ENCODE peak calls at places on chromosomes 13 and 19, in four cellular contexts. T is tibial nerve, Y is B cell, I is hepatocyte. G is an unnamed sample.

GRCh38 chr13:51258612-51259358 is 36.6 kb downstream of the FAM124A start:
- DNase-seq in I (no peak), T (no peak), Y (no peak), G (no peak)

GRCh38 chr19:48959341-48960239 is 4.9 kb downstream of the BAX start:
- DNase-seq in T (no peak), I (no peak), Y (no peak), G (no peak)

GRCh38 chr13:64782459-64782858 is 2447.7 kb downstream of the PCDH9 start:
- DNase-seq in T (no peak), Y (no peak), I (no peak), G (no peak)

GRCh38 chr19:16714702-16715294 is 4.8 kb upstream of the NWD1 start:
- DNase-seq in Y (peak), T (peak), I (peak), G (peak)

GRCh38 chr13:114004416-114005205 is 30.7 kb upstream of the C13orf46 start:
- DNase-seq in Y (no peak), T (no peak), I (peak), G (no peak)

GRCh38 chr19:17325881-17326594 is 8.6 kb downstream of the ANO8 start:
- DNase-seq in I (no peak), T (peak), Y (no peak), G (no peak)

GRCh38 chr13:48783181-48783630 is 129.5 kb downstream of the CYSLTR2 start:
- DNase-seq in T (peak), Y (no peak), I (peak), G (peak)

GRCh38 chr19:10532457-10532856 is 11.2 kb upstream of the ATG4D start:
- DNase-seq in I (no peak), T (no peak), Y (no peak), G (no peak)

GRCh38 chr19:30521937-30522336 is 149.8 kb downstream of the ZNF536 start:
- DNase-seq in I (no peak), Y (no peak), T (no peak), G (no peak)

GRCh38 chr19:13843104-13843921 is 33.6 kb upstream of the NANOS3 start:
- DNase-seq in Y (no peak), I (peak), T (no peak), G (peak)

GRCh38 chr19:38658462-38659306 is 11.2 kb downstream of the ACTN4 start:
- DNase-seq in I (peak), T (no peak), Y (no peak), G (peak)

GRCh38 chr13:22451345-22451744 is 729.4 kb upstream of the SGCG start:
- DNase-seq in T (no peak), I (peak), Y (no peak), G (no peak)

GRCh38 chr19:29812881-29813275 is 1.1 kb downstream of the CCNE1 start:
- DNase-seq in I (no peak), T (no peak), Y (no peak), G (no peak)

GRCh38 chr13:113596321-113597200 is 12.0 kb downstream of the TFDP1 start:
- DNase-seq in T (no peak), Y (no peak), I (no peak), G (no peak)

GRCh38 chr13:53200075-53200474 is 171.5 kb downstream of the OLFM4 start:
- DNase-seq in T (no peak), Y (no peak), I (no peak), G (no peak)

GRCh38 chr19:15427350-15427700 is 8.5 kb upstream of the AKAP8L start:
- DNase-seq in Y (no peak), I (no peak), T (no peak), G (no peak)

GRCh38 chr13:110648848-110649421 is 33.6 kb downstream of the NAXD start:
- DNase-seq in Y (no peak), I (no peak), T (no peak), G (peak)

GRCh38 chr13:91741925-91742324 is 343.5 kb downstream of the GPC5 start:
- DNase-seq in Y (no peak), T (no peak), I (no peak), G (no peak)

GRCh38 chr13:68168448-68168847 is 938.3 kb upstream of the PCDH9 start:
- DNase-seq in I (no peak), T (no peak), Y (no peak), G (no peak)

GRCh38 chr19:1904385-1905070 is 671 bp upstream of the ADAT3 start:
- DNase-seq in Y (peak), I (peak), T (no peak), G (peak)

GRCh38 chr13:67146523-67147130 is 83.5 kb downstream of the PCDH9 start:
- DNase-seq in I (no peak), Y (no peak), T (no peak), G (no peak)

GRCh38 chr13:45321230-45321629 is 19.8 kb downstream of the TPT1 start:
- DNase-seq in Y (no peak), T (no peak), I (no peak), G (no peak)

GRCh38 chr19:10648360-10648759 is 5.8 kb upstream of the ILF3 start:
- DNase-seq in T (no peak), I (no peak), Y (no peak), G (no peak)

GRCh38 chr19:45528744-45529453 is 21.6 kb downstream of the VASP start:
- DNase-seq in I (peak), Y (no peak), T (no peak), G (peak)

GRCh38 chr19:42693760-42694350 is 46.4 kb downstream of the PSG3 start:
- DNase-seq in Y (no peak), T (no peak), I (no peak), G (no peak)

GRCh38 chr19:55131421-55131820 is 14.0 kb upstream of the PPP1R12C start:
- DNase-seq in I (no peak), Y (no peak), T (no peak), G (no peak)

GRCh38 chr13:50081106-50081898 is 66.1 kb downstream of the KCNRG start:
- DNase-seq in I (peak), Y (peak), T (no peak), G (peak)

GRCh38 chr19:29525901-29526729 is at the start of gene VSTM2B:
- DNase-seq in T (no peak), Y (no peak), I (no peak), G (no peak)

GRCh38 chr13:79659161-79659560 is 178.2 kb downstream of the NDFIP2 start:
- DNase-seq in Y (no peak), T (no peak), I (no peak), G (no peak)

GRCh38 chr19:33094504-33095067 is 13.6 kb downstream of the GPATCH1 start:
- DNase-seq in T (no peak), I (no peak), Y (no peak), G (peak)

GRCh38 chr19:44634785-44635184 is 8.9 kb upstream of the PVR start:
- DNase-seq in Y (no peak), T (no peak), I (no peak), G (no peak)

GRCh38 chr19:38043649-38044144 is 136.7 kb downstream of the SIPA1L3 start:
- DNase-seq in I (no peak), Y (no peak), T (no peak), G (no peak)

GRCh38 chr19:48746738-48747575 is at the start of gene IZUMO1:
- DNase-seq in I (peak), Y (no peak), T (peak), G (peak)

GRCh38 chr13:111031531-111031961 is 83.6 kb upstream of the ARHGEF7 start:
- DNase-seq in I (no peak), T (no peak), Y (no peak), G (no peak)

GRCh38 chr13:112815871-112816270 is 126.0 kb downstream of the ATP11A start:
- DNase-seq in I (no peak), Y (peak), T (no peak), G (no peak)

GRCh38 chr13:25262261-25262660 is 25.0 kb downstream of the MTMR6 start:
- DNase-seq in T (no peak), I (no peak), Y (no peak), G (no peak)
- TF ChIP-seq CTCF in T (no peak), I (no peak), Y (no peak), G (no peak)

GRCh38 chr19:3276341-3276799 is 51.9 kb downstream of the CELF5 start:
- DNase-seq in I (peak), Y (no peak), T (no peak), G (peak)

GRCh38 chr19:3272952-3273351 is 48.5 kb downstream of the CELF5 start:
- DNase-seq in T (no peak), I (no peak), Y (no peak), G (no peak)

GRCh38 chr19:3274245-3275067 is 50.0 kb downstream of the CELF5 start:
- DNase-seq in T (no peak), Y (no peak), I (no peak), G (no peak)

GRCh38 chr19:3275583-3276340 is 51.3 kb downstream of the CELF5 start:
- DNase-seq in Y (peak), T (no peak), I (peak), G (peak)

DNA sequence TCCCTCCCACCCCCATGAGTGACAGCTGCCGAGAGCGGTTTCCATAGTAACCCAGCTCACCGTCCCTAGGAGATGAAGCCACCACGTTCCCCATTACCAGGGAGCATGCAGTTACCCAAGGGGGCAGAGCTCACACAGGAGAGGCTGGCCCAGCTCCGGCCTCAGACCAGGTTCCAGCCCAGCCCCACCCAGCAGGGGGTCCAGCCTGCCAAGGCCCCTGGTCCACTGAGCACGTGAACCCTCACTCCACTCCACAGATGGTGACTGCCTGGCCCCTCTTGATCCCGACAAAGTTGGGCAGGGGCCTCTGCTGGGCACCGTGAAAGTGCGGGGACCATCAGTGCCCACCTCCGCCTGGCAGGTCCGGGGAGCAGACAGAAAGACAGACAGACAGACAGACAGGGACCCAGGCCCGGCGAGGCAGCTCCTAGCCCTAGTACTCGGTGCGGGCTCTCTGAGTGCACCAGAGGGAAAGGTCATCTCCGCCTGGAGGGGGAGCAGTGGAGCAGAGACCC is 50.7 kb downstream of the CELF5 start:
- DNase-seq in Y (no peak), I (no peak), T (no peak), G (no peak)
- TF ChIP-seq CTCF in Y (peak), I (peak), T (no peak), G (no peak)

GRCh38 chr19:50705422-50706019 is 14.1 kb downstream of the SHANK1 start:
- DNase-seq in I (peak), T (no peak), Y (no peak), G (no peak)
- TF ChIP-seq CTCF in I (peak), T (peak), Y (peak), G (peak)

GRCh38 chr13:44052843-44053607 is 173.3 kb downstream of the LACC1 start:
- DNase-seq in I (peak), Y (no peak), T (no peak), G (no peak)
- TF ChIP-seq CTCF in I (peak), Y (no peak), T (no peak), G (no peak)

DNA sequence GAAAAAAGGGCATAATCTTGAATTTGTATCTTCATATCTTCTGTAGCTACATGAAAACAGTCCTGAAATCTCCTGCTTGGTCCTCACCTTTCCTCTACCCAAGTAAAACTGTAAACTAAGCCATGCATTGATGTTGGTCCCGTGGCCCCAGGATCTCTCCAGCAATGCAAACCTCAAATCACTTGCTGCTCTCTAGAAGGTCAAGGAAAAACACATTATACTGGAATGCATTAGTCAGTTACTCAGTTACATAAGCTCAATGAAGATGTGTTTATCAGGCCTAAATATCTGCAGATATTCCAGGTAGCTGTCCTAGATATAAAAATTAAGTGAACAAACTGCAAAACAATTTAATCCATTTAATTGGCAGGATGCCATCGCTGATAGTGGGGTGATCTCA is 261.8 kb downstream of the ABCC4 start:
- DNase-seq in Y (no peak), I (no peak), T (no peak), G (no peak)
- TF ChIP-seq CTCF in Y (no peak), I (no peak), T (no peak), G (no peak)

DNA sequence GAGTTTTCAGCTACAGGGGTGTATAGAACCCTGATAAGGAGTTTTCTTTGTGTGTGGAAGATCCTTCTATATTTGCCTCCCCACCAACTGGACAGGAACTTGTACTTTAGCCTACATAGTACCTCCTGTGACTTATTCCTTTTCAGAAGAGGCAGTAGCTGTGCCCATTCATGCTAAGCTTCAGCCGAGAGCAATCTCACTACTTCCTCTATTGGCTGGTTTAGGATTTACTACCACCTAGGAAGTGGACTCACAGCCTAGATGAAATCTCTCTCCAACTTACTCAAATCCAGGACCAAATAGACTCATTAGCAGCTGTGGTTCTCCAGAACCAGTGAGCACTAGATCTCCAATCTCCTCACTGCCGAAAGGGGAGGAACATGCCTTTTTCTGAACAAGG is 2.3 kb upstream of the REX1BD start:
- DNase-seq in T (no peak), I (no peak), Y (no peak), G (no peak)
- TF ChIP-seq CTCF in T (no peak), I (no peak), Y (peak), G (no peak)

DNA sequence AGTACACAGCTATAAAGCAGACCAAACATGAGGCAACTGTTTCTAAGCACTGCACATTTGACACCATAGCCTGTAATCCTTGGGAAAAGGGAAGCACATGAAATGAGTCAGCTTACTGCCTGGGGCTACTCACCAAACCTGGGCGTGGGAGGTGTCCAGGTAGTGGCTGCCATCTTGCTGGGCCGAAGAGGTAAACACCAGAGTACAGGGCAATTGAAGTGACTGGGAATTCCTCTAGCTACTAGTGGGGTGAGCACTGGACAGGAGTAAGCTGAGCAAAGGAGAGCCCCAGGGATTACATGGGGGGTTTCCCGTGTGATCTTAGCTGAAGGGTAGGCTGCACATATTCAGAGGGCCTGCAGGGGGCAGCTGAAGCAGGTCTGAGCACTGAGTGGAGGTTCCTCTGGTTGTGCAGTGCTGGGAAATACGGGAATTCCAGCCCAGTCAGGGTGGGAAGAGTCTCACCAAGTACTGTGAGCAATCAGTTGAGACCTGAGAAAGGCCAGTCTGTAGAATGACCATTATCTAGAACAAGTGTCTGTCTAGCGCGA is 140.5 kb downstream of the SLC7A1 start:
- DNase-seq in T (no peak), I (no peak), Y (no peak), G (no peak)
- TF ChIP-seq CTCF in T (no peak), I (peak), Y (peak), G (peak)

DNA sequence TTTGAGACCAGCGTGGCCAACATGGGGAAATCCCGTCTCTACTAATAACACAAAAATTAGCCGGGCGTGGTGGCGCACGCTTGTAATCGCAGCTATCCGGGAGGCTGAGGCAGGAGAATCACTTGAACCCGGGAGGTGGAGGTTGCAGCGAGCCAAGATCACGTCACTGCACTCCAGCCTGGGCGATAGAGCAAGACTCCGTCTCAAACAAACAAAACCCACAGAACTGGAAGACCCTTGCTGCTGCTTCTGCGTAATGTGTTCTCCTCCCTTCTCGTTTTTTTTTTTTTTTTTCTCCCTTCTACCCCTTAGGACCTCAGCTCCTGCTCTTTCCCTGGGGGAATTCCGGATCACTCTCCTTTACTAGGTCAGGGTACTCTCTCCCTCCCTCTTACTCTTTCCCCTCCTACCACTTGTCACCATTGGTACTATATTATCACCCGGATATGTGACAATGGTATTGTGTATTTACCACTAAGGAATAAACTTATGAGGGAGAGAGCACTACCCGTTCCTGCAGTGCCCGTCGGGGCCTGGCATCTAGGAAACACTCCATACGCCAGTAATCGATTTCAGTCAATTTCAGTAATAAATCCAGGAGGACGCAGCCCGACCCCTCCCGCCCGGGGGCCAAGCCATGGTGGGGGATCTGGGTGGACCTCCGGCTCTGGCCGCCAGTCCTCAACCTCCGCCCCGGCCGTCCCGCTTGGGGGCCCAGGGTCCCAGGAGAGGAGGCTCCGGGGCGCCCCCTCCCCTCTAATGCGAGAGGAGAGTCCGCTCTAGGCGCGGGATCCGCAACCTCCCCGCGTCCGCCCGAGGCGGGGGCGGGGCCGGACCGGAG is 423 bp upstream of the GARRE1 start:
- DNase-seq in Y (peak), I (peak), T (no peak), G (peak)
- TF ChIP-seq CTCF in Y (no peak), I (no peak), T (peak), G (no peak)

GRCh38 chr19:5680437-5681368 is at the start of the genes HSD11B1L and MICOS13:
- DNase-seq in T (peak), Y (peak), I (peak), G (peak)
- TF ChIP-seq CTCF in T (no peak), Y (no peak), I (no peak), G (no peak)